ENCODE peak calls at places on chromosomes 1 and 21, in six cellular contexts. One of them, this sample, is unnamed.

GRCh38 chr21:37552496-37553399 is 186.2 kb downstream of the DYRK1A start:
- DNase-seq in HT1080: no peak
- DNase-seq in LHCN-M2: no peak
- DNase-seq in Daoy: no peak
- DNase-seq in adipocyte: no peak
- DNase-seq in AG08396: no peak
- DNase-seq in this sample: no peak

GRCh38 chr21:26715878-26716506 is 129.2 kb downstream of the ADAMTS1 start:
- DNase-seq in HT1080: peak
- DNase-seq in LHCN-M2: peak
- DNase-seq in Daoy: peak
- DNase-seq in AG08396: peak
- DNase-seq in adipocyte: peak
- DNase-seq in this sample: no peak

GRCh38 chr1:224579526-224579925 is 36.6 kb upstream of the CNIH3 start:
- DNase-seq in AG08396: peak
- DNase-seq in adipocyte: peak
- DNase-seq in LHCN-M2: peak
- DNase-seq in HT1080: peak
- DNase-seq in Daoy: peak
- DNase-seq in this sample: no peak

GRCh38 chr1:94383966-94384408 is 34.2 kb upstream of the ABCD3 start:
- DNase-seq in Daoy: peak
- DNase-seq in HT1080: peak
- DNase-seq in LHCN-M2: peak
- DNase-seq in AG08396: peak
- DNase-seq in adipocyte: peak
- DNase-seq in this sample: no peak

GRCh38 chr1:25503551-25504426 is 39.6 kb upstream of the LDLRAP1 start:
- DNase-seq in AG08396: no peak
- DNase-seq in adipocyte: peak
- DNase-seq in HT1080: peak
- DNase-seq in LHCN-M2: peak
- DNase-seq in Daoy: peak
- DNase-seq in this sample: peak

GRCh38 chr1:233639611-233640010 is 25.7 kb downstream of the KCNK1 start:
- DNase-seq in LHCN-M2: no peak
- DNase-seq in HT1080: peak
- DNase-seq in adipocyte: no peak
- DNase-seq in Daoy: peak
- DNase-seq in AG08396: no peak
- DNase-seq in this sample: no peak

GRCh38 chr21:31731112-31731801 is 661 bp downstream of the SCAF4 start:
- DNase-seq in LHCN-M2: peak
- DNase-seq in HT1080: no peak
- DNase-seq in Daoy: peak
- DNase-seq in adipocyte: peak
- DNase-seq in AG08396: peak
- DNase-seq in this sample: peak

GRCh38 chr1:87872692-87873091 is 544.0 kb downstream of the LMO4 start:
- DNase-seq in Daoy: no peak
- DNase-seq in HT1080: no peak
- DNase-seq in adipocyte: no peak
- DNase-seq in AG08396: no peak
- DNase-seq in LHCN-M2: no peak
- DNase-seq in this sample: no peak

GRCh38 chr1:11157867-11158266 is 31.3 kb upstream of the ANGPTL7 start:
- DNase-seq in AG08396: peak
- DNase-seq in adipocyte: peak
- DNase-seq in HT1080: peak
- DNase-seq in LHCN-M2: peak
- DNase-seq in Daoy: peak
- DNase-seq in this sample: no peak

GRCh38 chr1:11708554-11709350 is 17.2 kb downstream of the DRAXIN start:
- DNase-seq in adipocyte: no peak
- DNase-seq in Daoy: peak
- DNase-seq in AG08396: no peak
- DNase-seq in LHCN-M2: peak
- DNase-seq in HT1080: peak
- DNase-seq in this sample: no peak

GRCh38 chr1:182122265-182122664 is 60.8 kb upstream of the ZNF648 start:
- DNase-seq in HT1080: no peak
- DNase-seq in AG08396: no peak
- DNase-seq in adipocyte: peak
- DNase-seq in Daoy: peak
- DNase-seq in LHCN-M2: peak
- DNase-seq in this sample: no peak

GRCh38 chr1:77421504-77422233 is 139.8 kb downstream of the AK5 start:
- DNase-seq in AG08396: no peak
- DNase-seq in adipocyte: no peak
- DNase-seq in Daoy: no peak
- DNase-seq in LHCN-M2: no peak
- DNase-seq in HT1080: no peak
- DNase-seq in this sample: no peak

GRCh38 chr1:1361233-1361981 is 3.1 kb upstream of the MXRA8 start:
- DNase-seq in HT1080: no peak
- DNase-seq in adipocyte: peak
- DNase-seq in Daoy: no peak
- DNase-seq in AG08396: no peak
- DNase-seq in LHCN-M2: no peak
- DNase-seq in this sample: no peak

GRCh38 chr1:10755977-10756521 is 40.4 kb downstream of the CASZ1 start:
- DNase-seq in HT1080: peak
- DNase-seq in adipocyte: peak
- DNase-seq in Daoy: peak
- DNase-seq in LHCN-M2: peak
- DNase-seq in AG08396: peak
- DNase-seq in this sample: peak

GRCh38 chr21:32771134-32771523 is 426 bp downstream of the PAXBP1 start:
- DNase-seq in Daoy: peak
- DNase-seq in HT1080: no peak
- DNase-seq in LHCN-M2: peak
- DNase-seq in adipocyte: peak
- DNase-seq in AG08396: peak
- DNase-seq in this sample: peak

GRCh38 chr1:171468120-171468790 is 17.1 kb upstream of the PRRC2C start:
- DNase-seq in Daoy: peak
- DNase-seq in adipocyte: no peak
- DNase-seq in AG08396: peak
- DNase-seq in LHCN-M2: peak
- DNase-seq in HT1080: peak
- DNase-seq in this sample: no peak

GRCh38 chr1:201023517-201023902 is at the start of gene KIF21B:
- DNase-seq in AG08396: peak
- DNase-seq in LHCN-M2: peak
- DNase-seq in HT1080: peak
- DNase-seq in adipocyte: peak
- DNase-seq in Daoy: peak
- DNase-seq in this sample: peak

GRCh38 chr1:221712198-221712684 is 29.6 kb downstream of the DUSP10 start:
- DNase-seq in LHCN-M2: peak
- DNase-seq in AG08396: peak
- DNase-seq in adipocyte: peak
- DNase-seq in HT1080: peak
- DNase-seq in Daoy: peak
- DNase-seq in this sample: peak

GRCh38 chr21:17231771-17232170 is 281.1 kb upstream of the CXADR start:
- DNase-seq in adipocyte: no peak
- DNase-seq in Daoy: no peak
- DNase-seq in LHCN-M2: no peak
- DNase-seq in HT1080: no peak
- DNase-seq in AG08396: no peak
- DNase-seq in this sample: no peak

GRCh38 chr1:818611-819291 is 105.0 kb upstream of the SAMD11 start:
- DNase-seq in HT1080: no peak
- DNase-seq in LHCN-M2: peak
- DNase-seq in AG08396: peak
- DNase-seq in adipocyte: no peak
- DNase-seq in Daoy: no peak
- DNase-seq in this sample: no peak

GRCh38 chr1:178918955-178919354 is 48.1 kb upstream of the ANGPTL1 start:
- DNase-seq in AG08396: no peak
- DNase-seq in HT1080: no peak
- DNase-seq in Daoy: no peak
- DNase-seq in adipocyte: no peak
- DNase-seq in LHCN-M2: no peak
- DNase-seq in this sample: no peak

GRCh38 chr1:115123116-115123515 is 33.8 kb upstream of the TSPAN2 start:
- DNase-seq in HT1080: no peak
- DNase-seq in AG08396: no peak
- DNase-seq in adipocyte: no peak
- DNase-seq in Daoy: no peak
- DNase-seq in LHCN-M2: peak
- DNase-seq in this sample: no peak

GRCh38 chr1:243267346-243268283 is 11.8 kb downstream of the SDCCAG8 start:
- DNase-seq in HT1080: no peak
- DNase-seq in Daoy: no peak
- DNase-seq in LHCN-M2: no peak
- DNase-seq in adipocyte: no peak
- DNase-seq in AG08396: no peak
- DNase-seq in this sample: no peak

GRCh38 chr1:209490013-209490412 is 93.5 kb upstream of the CAMK1G start:
- DNase-seq in LHCN-M2: no peak
- DNase-seq in adipocyte: peak
- DNase-seq in AG08396: no peak
- DNase-seq in Daoy: no peak
- DNase-seq in HT1080: peak
- DNase-seq in this sample: no peak

GRCh38 chr1:111706921-111707320 is 32.3 kb downstream of the INKA2 start:
- DNase-seq in HT1080: no peak
- DNase-seq in LHCN-M2: no peak
- DNase-seq in adipocyte: peak
- DNase-seq in Daoy: no peak
- DNase-seq in AG08396: no peak
- DNase-seq in this sample: no peak

GRCh38 chr1:153652795-153653507 is 5.6 kb upstream of the SNAPIN start:
- DNase-seq in Daoy: peak
- DNase-seq in LHCN-M2: peak
- DNase-seq in HT1080: peak
- DNase-seq in AG08396: peak
- DNase-seq in adipocyte: peak
- DNase-seq in this sample: no peak

GRCh38 chr1:203556047-203556851 is 62.3 kb downstream of the OPTC start:
- DNase-seq in HT1080: no peak
- DNase-seq in LHCN-M2: peak
- DNase-seq in adipocyte: peak
- DNase-seq in Daoy: peak
- DNase-seq in AG08396: peak
- DNase-seq in this sample: no peak

GRCh38 chr1:2821970-2822620 is 20.6 kb upstream of the TTC34 start:
- DNase-seq in adipocyte: peak
- DNase-seq in Daoy: peak
- DNase-seq in AG08396: no peak
- DNase-seq in LHCN-M2: no peak
- DNase-seq in HT1080: no peak
- DNase-seq in this sample: no peak

GRCh38 chr21:45343891-45344290 is 56.2 kb upstream of the POFUT2 start:
- DNase-seq in AG08396: no peak
- DNase-seq in Daoy: no peak
- DNase-seq in adipocyte: no peak
- DNase-seq in HT1080: no peak
- DNase-seq in LHCN-M2: no peak
- DNase-seq in this sample: no peak

GRCh38 chr1:219324629-219325367 is 151.1 kb downstream of the LYPLAL1 start:
- DNase-seq in HT1080: peak
- DNase-seq in LHCN-M2: peak
- DNase-seq in adipocyte: peak
- DNase-seq in AG08396: peak
- DNase-seq in Daoy: peak
- DNase-seq in this sample: no peak

GRCh38 chr1:87226341-87226760 is 102.3 kb upstream of the LMO4 start:
- DNase-seq in AG08396: peak
- DNase-seq in Daoy: peak
- DNase-seq in LHCN-M2: peak
- DNase-seq in adipocyte: peak
- DNase-seq in HT1080: peak
- DNase-seq in this sample: no peak

GRCh38 chr1:118881751-118882150 is 106.4 kb downstream of the TBX15 start:
- DNase-seq in AG08396: no peak
- DNase-seq in HT1080: no peak
- DNase-seq in Daoy: no peak
- DNase-seq in adipocyte: no peak
- DNase-seq in LHCN-M2: no peak
- DNase-seq in this sample: no peak